ENCODE peak calls at places on chromosomes 12 and 14, in five cellular contexts. P is transverse colon; C is WERI-Rb-1; R is CD4-positive, alpha-beta T cell; G is naive thymus-derived CD4-positive, alpha-beta T cell. J is an unnamed sample.

GRCh38 chr14:64947710-64948611 is 5.4 kb upstream of the GPX2 start:
- DNase-seq in P (no peak), C (no peak), R (no peak), G (no peak), J (no peak)

GRCh38 chr14:102527255-102528232 is 18.0 kb upstream of the ANKRD9 start:
- DNase-seq in P (peak), C (no peak), R (no peak), G (no peak), J (peak)

GRCh38 chr12:33322519-33322918 is 117.1 kb downstream of the SYT10 start:
- DNase-seq in P (no peak), C (no peak), R (no peak), G (no peak), J (no peak)

GRCh38 chr12:99195474-99195873 is 452.1 kb upstream of the GARIN6 start:
- DNase-seq in P (no peak), C (no peak), R (no peak), G (no peak), J (no peak)

GRCh38 chr14:95341564-95341963 is 21.9 kb upstream of the CLMN start:
- DNase-seq in P (no peak), C (no peak), R (no peak), G (no peak), J (no peak)

GRCh38 chr12:62933220-62933870 is 1.6 kb downstream of the PPM1H start:
- DNase-seq in P (peak), C (peak), R (no peak), G (no peak), J (no peak)

GRCh38 chr12:50918584-50919316 is 33.6 kb upstream of the HIGD1C start:
- DNase-seq in P (no peak), C (peak), R (no peak), G (no peak), J (no peak)

GRCh38 chr12:129729170-129729569 is 174.7 kb downstream of the TMEM132D start:
- DNase-seq in P (no peak), C (no peak), R (no peak), G (no peak), J (no peak)

GRCh38 chr12:93176610-93177126 is 201.1 kb upstream of the NUDT4 start:
- DNase-seq in P (no peak), C (no peak), R (no peak), G (no peak), J (no peak)
- H3K27ac ChIP-seq in P (peak), C (no peak), R (no peak), G (no peak), J (no peak)

GRCh38 chr14:72780771-72781170 is 113.1 kb downstream of the DPF3 start:
- DNase-seq in P (no peak), C (no peak), R (no peak), G (no peak), J (no peak)

GRCh38 chr14:72779679-72780078 is 114.2 kb downstream of the DPF3 start:
- DNase-seq in P (no peak), C (no peak), R (no peak), G (no peak), J (no peak)

GRCh38 chr14:72782817-72783216 is 111.1 kb downstream of the DPF3 start:
- DNase-seq in P (no peak), C (no peak), R (no peak), G (no peak), J (no peak)

GRCh38 chr14:72782182-72782508 is 111.8 kb downstream of the DPF3 start:
- DNase-seq in P (no peak), C (no peak), R (no peak), G (no peak), J (no peak)

DNA sequence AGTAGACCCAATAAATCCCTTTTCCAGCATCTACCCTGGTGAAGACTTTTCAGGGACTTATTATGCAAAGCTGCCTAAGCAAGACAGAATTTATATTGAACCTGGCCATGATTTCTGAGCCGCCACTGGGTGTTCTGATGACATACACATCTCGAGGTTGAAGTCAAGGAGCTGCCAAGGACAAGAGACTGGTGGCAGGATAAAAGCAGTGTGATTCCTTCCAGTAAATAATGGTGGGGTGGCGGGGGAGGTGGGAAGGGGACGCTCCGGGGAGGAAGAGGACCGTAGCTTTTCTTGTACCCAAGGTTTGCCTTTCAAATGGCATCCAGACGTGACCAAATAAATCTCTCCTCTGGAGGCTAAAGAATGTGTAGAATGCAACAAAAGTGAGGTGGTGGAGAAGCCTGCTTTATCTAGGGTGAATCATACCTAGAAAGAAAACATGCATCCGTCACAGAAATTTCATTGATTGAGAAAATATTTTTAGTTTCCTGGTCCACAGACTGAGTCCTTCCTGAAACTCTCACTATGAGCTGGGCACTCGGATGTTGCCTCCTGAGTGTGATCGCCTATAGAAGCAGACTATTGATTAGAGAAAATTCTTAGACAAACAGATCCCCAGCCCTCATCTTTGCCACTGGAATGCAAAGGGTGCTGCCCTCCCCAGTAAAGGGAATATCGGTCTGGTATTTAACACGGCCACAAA is 112.3 kb downstream of the DPF3 start:
- DNase-seq in P (no peak), C (no peak), R (no peak), G (no peak), J (no peak)
- H3K27ac ChIP-seq in P (no peak), C (no peak), R (no peak), G (no peak), J (no peak)

DNA sequence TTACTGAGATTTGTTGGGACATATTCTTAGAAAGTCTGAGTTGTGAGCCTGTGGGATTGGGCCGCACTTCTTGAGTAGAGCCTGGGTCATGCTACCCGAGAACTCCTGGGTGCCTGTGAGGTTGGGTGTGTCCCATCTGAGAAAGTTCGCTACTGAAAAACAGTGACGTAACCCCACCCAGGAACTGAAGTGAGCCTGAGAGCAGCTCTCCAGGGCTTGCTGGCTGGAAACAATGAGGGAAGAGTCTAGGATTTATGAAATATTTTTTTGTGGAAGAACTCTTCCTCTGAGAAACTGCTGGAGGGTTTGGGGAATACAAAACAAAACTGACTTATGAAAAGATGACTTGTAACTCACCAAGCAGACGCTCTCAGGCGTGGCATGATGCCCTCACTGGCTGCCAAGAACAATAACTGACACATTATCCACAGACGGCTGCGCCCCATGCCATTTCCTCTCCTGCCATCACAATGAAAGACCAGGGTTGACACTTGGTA is 69.2 kb downstream of the RASSF3 start:
- DNase-seq in P (peak), C (no peak), R (peak), G (peak), J (peak)
- H3K27ac ChIP-seq in P (peak), C (no peak), R (peak), G (peak), J (peak)

GRCh38 chr14:51873221-51873893 is 12.9 kb downstream of the GNG2 start:
- DNase-seq in P (no peak), C (no peak), R (no peak), G (no peak), J (peak)
- H3K27ac ChIP-seq in P (peak), C (no peak), R (no peak), G (no peak), J (no peak)

GRCh38 chr12:127487031-127487430 is 779.9 kb upstream of the TMEM132C start:
- DNase-seq in P (no peak), C (no peak), R (no peak), G (no peak), J (no peak)

GRCh38 chr12:127480775-127481314 is 786.1 kb upstream of the TMEM132C start:
- DNase-seq in P (no peak), C (no peak), R (no peak), G (no peak), J (no peak)

GRCh38 chr12:127482950-127483349 is 784.0 kb upstream of the TMEM132C start:
- DNase-seq in P (no peak), C (no peak), R (no peak), G (no peak), J (no peak)

GRCh38 chr12:127489055-127489454 is 777.9 kb upstream of the TMEM132C start:
- DNase-seq in P (peak), C (peak), R (no peak), G (no peak), J (no peak)

DNA sequence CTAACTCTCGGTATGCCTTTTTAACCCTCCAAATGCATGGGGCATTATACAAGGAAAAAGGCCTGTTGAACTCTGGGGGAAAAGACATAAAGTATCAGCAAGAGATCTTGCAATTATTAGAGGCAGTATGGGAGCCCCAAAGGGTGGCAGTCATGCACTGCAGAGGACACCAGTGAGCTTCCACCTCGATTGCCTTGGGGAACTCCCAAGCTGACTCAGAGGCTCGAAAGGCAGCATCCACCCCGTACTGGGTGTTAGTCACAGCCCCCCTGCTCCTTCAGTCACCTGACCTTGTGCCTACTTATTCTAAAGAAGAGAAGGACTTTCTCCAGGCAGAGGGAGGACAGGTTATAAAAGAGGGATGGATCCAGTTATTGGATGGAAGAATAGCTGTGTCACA is 781.4 kb upstream of the TMEM132C start:
- DNase-seq in P (peak), C (peak), R (no peak), G (no peak), J (no peak)
- H3K27ac ChIP-seq in P (no peak), C (no peak), R (no peak), G (no peak), J (no peak)

DNA sequence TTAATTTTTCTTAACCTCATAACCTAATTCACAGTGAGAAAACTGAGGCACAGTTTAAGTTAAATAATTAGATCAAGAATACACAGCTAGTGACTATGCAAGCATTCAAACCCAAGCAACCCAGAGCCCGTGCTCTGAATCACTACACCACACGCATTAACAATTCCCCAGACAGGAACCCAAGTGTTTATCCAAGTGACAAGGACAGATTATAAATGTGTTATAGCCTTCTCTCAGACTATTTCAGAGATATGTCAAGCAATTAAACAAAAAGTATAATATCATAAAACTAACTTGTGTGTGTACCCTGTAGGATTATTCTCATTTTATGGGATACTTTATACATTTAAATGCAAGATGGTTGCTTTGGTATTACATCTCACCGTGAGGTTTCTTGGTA is 43.8 kb downstream of the MED13L start:
- DNase-seq in P (no peak), C (no peak), R (no peak), G (no peak), J (no peak)
- H3K27ac ChIP-seq in P (no peak), C (no peak), R (no peak), G (no peak), J (no peak)

GRCh38 chr12:127504874-127505273 is 762.1 kb upstream of the TMEM132C start:
- DNase-seq in P (no peak), C (no peak), R (no peak), G (no peak), J (no peak)

GRCh38 chr12:127501916-127502315 is 765.1 kb upstream of the TMEM132C start:
- DNase-seq in P (no peak), C (no peak), R (no peak), G (no peak), J (no peak)

GRCh38 chr12:127496255-127496654 is 770.7 kb upstream of the TMEM132C start:
- DNase-seq in P (no peak), C (peak), R (no peak), G (no peak), J (no peak)

GRCh38 chr12:127503221-127503620 is 763.7 kb upstream of the TMEM132C start:
- DNase-seq in P (no peak), C (no peak), R (no peak), G (no peak), J (no peak)

DNA sequence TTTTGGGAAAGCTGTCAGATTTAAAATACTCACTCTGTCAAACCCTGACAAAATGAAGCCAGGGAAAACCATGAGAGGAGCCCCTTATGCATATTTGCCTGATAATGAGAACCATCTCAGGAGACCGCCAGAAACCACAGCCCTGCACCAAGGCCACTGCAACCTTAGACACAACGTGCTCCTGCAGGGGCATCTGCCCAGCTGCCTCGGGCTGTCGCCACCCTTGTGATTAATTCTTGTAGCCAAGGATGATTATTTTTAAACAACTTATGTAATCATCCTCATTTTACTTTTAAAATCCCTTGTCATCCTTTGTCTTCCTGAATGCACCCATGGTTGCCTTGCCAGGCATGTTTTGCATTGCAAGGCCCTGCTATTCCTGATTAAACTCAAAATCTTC is 766.5 kb upstream of the TMEM132C start:
- DNase-seq in P (no peak), C (no peak), R (no peak), G (no peak), J (no peak)
- H3K27ac ChIP-seq in P (no peak), C (no peak), R (no peak), G (no peak), J (no peak)

DNA sequence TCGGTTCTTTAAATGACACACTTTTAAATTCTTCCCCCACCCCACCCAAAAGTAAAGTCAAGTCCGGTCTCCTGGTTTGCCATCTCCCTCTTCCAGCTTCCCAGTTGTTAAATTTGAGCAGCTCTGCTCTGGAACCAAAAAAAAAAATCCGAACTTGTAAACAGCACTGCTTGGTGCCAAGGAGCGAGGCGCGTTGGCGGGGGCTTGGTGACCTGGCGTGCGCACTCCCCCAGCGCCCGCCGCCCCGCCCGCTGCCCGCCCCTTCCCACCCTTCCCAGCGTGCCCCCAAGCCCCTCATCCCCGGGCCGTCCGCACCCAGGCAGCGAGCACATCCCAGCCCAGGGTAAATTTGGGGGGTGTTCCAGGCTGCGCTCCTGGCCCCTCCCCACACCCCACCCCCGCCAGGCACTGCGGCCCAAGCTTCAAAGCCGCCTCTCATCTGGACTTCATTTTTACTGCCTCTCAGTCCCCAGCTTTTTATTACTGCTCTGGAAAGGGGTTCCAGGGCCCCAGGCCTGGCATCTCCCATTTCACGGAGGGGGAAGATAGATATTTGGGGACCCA is 11.6 kb upstream of the ITGB7 start:
- DNase-seq in P (no peak), C (no peak), R (no peak), G (no peak), J (no peak)
- H3K27ac ChIP-seq in P (peak), C (no peak), R (peak), G (peak), J (peak)

GRCh38 chr14:93775744-93776143 is 12.5 kb downstream of the PRIMA1 start:
- DNase-seq in P (no peak), C (no peak), R (no peak), G (no peak), J (no peak)

GRCh38 chr14:93780811-93781210 is 7.5 kb downstream of the PRIMA1 start:
- DNase-seq in P (no peak), C (peak), R (no peak), G (no peak), J (no peak)

GRCh38 chr14:93775158-93775557 is 13.1 kb downstream of the PRIMA1 start:
- DNase-seq in P (no peak), C (no peak), R (no peak), G (no peak), J (no peak)

GRCh38 chr14:93778856-93779629 is 9.2 kb downstream of the PRIMA1 start:
- DNase-seq in P (no peak), C (no peak), R (no peak), G (no peak), J (no peak)

DNA sequence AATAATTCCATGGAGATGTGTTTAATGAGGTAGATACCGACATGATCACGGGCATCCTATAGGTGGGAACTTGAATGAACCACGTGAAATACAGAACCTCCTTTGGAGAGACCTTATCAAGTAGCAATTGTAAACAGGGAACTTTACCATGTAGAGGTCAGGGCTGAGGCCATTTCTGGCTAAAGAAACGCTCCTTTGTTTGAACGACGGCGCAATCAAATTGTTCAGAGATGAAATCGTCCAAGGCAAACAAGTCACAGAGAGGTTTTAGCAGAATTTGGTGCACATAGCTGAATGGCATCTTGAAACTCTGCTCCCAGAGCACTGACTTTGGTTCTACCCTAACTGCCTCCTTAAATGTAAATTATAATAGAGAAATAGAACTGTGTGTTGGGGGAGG is 9.8 kb downstream of the PRIMA1 start:
- DNase-seq in P (no peak), C (no peak), R (no peak), G (no peak), J (no peak)
- H3K27ac ChIP-seq in P (peak), C (no peak), R (no peak), G (no peak), J (no peak)

GRCh38 chr14:54591461-54592245 is 24.7 kb downstream of the SAMD4A start:
- DNase-seq in P (no peak), C (no peak), R (no peak), G (no peak), J (peak)

GRCh38 chr14:54589843-54590242 is 22.9 kb downstream of the SAMD4A start:
- DNase-seq in P (no peak), C (no peak), R (no peak), G (no peak), J (no peak)

GRCh38 chr14:54589076-54589475 is 22.1 kb downstream of the SAMD4A start:
- DNase-seq in P (no peak), C (no peak), R (no peak), G (no peak), J (no peak)

GRCh38 chr14:54593860-54594259 is 26.9 kb downstream of the SAMD4A start:
- DNase-seq in P (no peak), C (no peak), R (no peak), G (no peak), J (no peak)

DNA sequence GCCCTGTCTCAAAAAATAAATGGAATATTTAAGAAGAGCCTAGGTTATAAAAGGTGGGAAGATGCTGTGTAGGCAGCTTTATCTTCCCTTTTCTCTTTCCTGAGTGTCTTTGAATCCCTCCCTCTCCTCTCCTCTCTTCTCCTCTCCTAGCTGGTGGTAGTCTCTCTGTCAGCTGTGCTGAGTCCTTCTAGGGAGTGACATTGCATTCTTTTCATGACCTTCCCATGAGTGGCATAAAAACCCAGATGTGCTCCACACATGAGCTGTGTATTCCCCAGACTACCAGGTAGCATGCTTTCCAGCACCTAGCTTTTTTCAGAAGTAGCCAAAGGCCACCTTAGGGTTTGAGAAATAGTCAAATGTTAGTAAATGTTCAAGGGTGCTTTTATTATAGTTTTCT is 23.6 kb downstream of the SAMD4A start:
- DNase-seq in P (no peak), C (no peak), R (no peak), G (no peak), J (no peak)
- H3K27ac ChIP-seq in P (no peak), C (no peak), R (no peak), G (no peak), J (no peak)

J was measured in epithelial cell of prostate.